ENCODE peak calls at places on chromosomes 12 and 14, in four cellular contexts. P, W, F and X are unnamed samples.

GRCh38 chr12:50353404-50353803 is 43.0 kb downstream of the FAM186A start:
- DNase-seq in P (no peak), W (no peak), F (no peak), X (no peak)

GRCh38 chr14:63308723-63309317 is 9.9 kb downstream of the GPHB5 start:
- DNase-seq in P (no peak), W (peak; percentile 8), F (no peak), X (no peak)

GRCh38 chr12:70351076-70351475 is 15.0 kb upstream of the KCNMB4 start:
- DNase-seq in P (no peak), W (no peak), F (no peak), X (no peak)

GRCh38 chr14:57889245-57889644 is 23.4 kb upstream of the SLC35F4 start:
- DNase-seq in P (peak; percentile 67), W (no peak), F (no peak), X (peak; percentile 64)

GRCh38 chr14:103122578-103123127 is 608 bp upstream of the TNFAIP2 start:
- DNase-seq in P (peak; percentile 62), W (no peak), F (no peak), X (peak; percentile 48)

GRCh38 chr12:48350249-48351021 is at the start of gene ZNF641:
- DNase-seq in P (peak; percentile 88), W (peak; percentile 89), F (peak; percentile 58), X (peak; percentile 88)

GRCh38 chr12:11916113-11916512 is 154.6 kb upstream of the BCL2L14 start:
- DNase-seq in P (no peak), W (no peak), F (no peak), X (no peak)

GRCh38 chr12:82645414-82645813 is 41.3 kb upstream of the TMTC2 start:
- DNase-seq in P (no peak), W (no peak), F (no peak), X (no peak)

GRCh38 chr14:39417014-39417413 is 15.2 kb downstream of the FBXO33 start:
- DNase-seq in P (no peak), W (no peak), F (no peak), X (no peak)

GRCh38 chr14:74843653-74844052 is 32.3 kb downstream of the PROX2 start:
- DNase-seq in P (no peak), W (no peak), F (no peak), X (no peak)

GRCh38 chr12:62166525-62166924 is 93.7 kb upstream of the USP15 start:
- DNase-seq in P (no peak), W (no peak), F (no peak), X (no peak)

GRCh38 chr12:100717733-100718067 is 76.9 kb upstream of the ANO4 start:
- DNase-seq in P (no peak), W (no peak), F (no peak), X (no peak)

GRCh38 chr14:90464481-90464880 is 67.7 kb downstream of the CALM1 start:
- DNase-seq in P (no peak), W (no peak), F (no peak), X (no peak)

GRCh38 chr14:22977684-22978486 is 4.5 kb downstream of the AJUBA start:
- DNase-seq in P (no peak), W (peak; percentile 52), F (no peak), X (peak; percentile 46)

GRCh38 chr12:17802657-17803641 is 287.0 kb downstream of the RERGL start:
- DNase-seq in P (no peak), W (no peak), F (no peak), X (no peak)

GRCh38 chr12:4744709-4745108 is 24.5 kb downstream of the GALNT8 start:
- DNase-seq in P (no peak), W (no peak), F (no peak), X (no peak)

GRCh38 chr14:87745507-87746118 is 247.4 kb downstream of the GALC start:
- DNase-seq in P (no peak), W (no peak), F (no peak), X (no peak)

GRCh38 chr12:66403746-66404145 is 101.5 kb downstream of the HELB start:
- DNase-seq in P (no peak), W (no peak), F (no peak), X (no peak)

GRCh38 chr12:53197011-53197640 is 9.9 kb downstream of the ITGB7 start:
- DNase-seq in P (no peak), W (no peak), F (no peak), X (no peak)

GRCh38 chr12:124518051-124518932 is 49.1 kb downstream of the NCOR2 start:
- DNase-seq in P (peak; percentile 99), W (peak; percentile 97), F (peak; percentile 100), X (peak; percentile 99)

GRCh38 chr12:100959481-100959880 is 164.9 kb downstream of the ANO4 start:
- DNase-seq in P (no peak), W (no peak), F (no peak), X (no peak)

GRCh38 chr14:65382586-65382985 is 29.9 kb upstream of the FUT8 start:
- DNase-seq in P (no peak), W (no peak), F (no peak), X (no peak)

GRCh38 chr12:128091101-128091795 is 175.7 kb upstream of the TMEM132C start:
- DNase-seq in P (no peak), W (no peak), F (no peak), X (no peak)

GRCh38 chr14:105840266-105841021 is 314.1 kb downstream of the TMEM121 start:
- DNase-seq in P (no peak), W (no peak), F (no peak), X (no peak)
- H3K4me1 ChIP-seq in P (no peaks in the 10 kb centered on the region), W (no peaks in the 10 kb centered on the region), F (no peaks in the 10 kb centered on the region), X (no peaks in the 10 kb centered on the region)

GRCh38 chr14:70916776-70917175 is 9.5 kb downstream of the PCNX1 start:
- DNase-seq in P (no peak), W (no peak), F (no peak), X (no peak)
- H3K4me1 ChIP-seq in P (peaks cover 1% of the 10 kb centered on the region), W (peaks cover 23% of the 10 kb centered on the region), F (no peaks in the 10 kb centered on the region), X (peaks cover 68% of the 10 kb centered on the region)

GRCh38 chr12:93824514-93825500 is 147.6 kb downstream of the CRADD start:
- DNase-seq in P (no peak), W (no peak), F (no peak), X (no peak)

GRCh38 chr12:93825501-93825888 is 148.3 kb downstream of the CRADD start:
- DNase-seq in P (no peak), W (no peak), F (no peak), X (no peak)

GRCh38 chr12:93827669-93828068 is 150.5 kb downstream of the CRADD start:
- DNase-seq in P (no peak), W (no peak), F (no peak), X (no peak)

GRCh38 chr12:93827179-93827578 is 150.0 kb downstream of the CRADD start:
- DNase-seq in P (no peak), W (no peak), F (no peak), X (no peak)

GRCh38 chr12:93825926-93826599 is 148.9 kb downstream of the CRADD start:
- DNase-seq in P (no peak), W (no peak), F (no peak), X (no peak)
- H3K4me1 ChIP-seq in P (peaks cover 8% of the 10 kb centered on the region), W (peaks cover 9% of the 10 kb centered on the region), F (no peaks in the 10 kb centered on the region), X (peaks cover 88% of the 10 kb centered on the region)

GRCh38 chr12:92431146-92431545 is 271.6 kb upstream of the PLEKHG7 start:
- DNase-seq in P (no peak), W (peak; percentile 32), F (no peak), X (no peak)
- H3K4me1 ChIP-seq in P (peaks cover 2% of the 10 kb centered on the region), W (no peaks in the 10 kb centered on the region), F (no peaks in the 10 kb centered on the region), X (no peaks in the 10 kb centered on the region)

DNA sequence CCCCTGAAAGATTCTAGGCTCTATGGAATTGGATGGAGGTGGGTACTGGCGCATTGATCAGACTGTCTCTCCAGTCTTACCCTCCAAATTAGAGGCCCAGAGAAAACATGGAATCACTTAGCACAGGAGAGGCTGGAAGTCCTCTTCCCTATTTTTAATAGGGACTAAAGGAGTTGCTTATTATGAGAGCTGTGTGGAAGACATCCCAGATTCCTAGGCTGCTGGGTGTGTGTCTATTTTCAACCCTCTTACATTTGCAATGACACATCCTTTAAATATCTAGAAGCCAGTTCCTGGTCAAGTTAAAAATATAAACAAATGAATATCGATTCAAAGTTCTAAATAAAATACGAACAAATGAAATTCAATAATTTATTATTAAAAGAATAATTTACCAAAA is 58.3 kb upstream of the ARID2 start:
- DNase-seq in P (no peak), W (no peak), F (no peak), X (no peak)
- H3K4me1 ChIP-seq in P (peaks cover 1% of the 10 kb centered on the region), W (peaks cover 3% of the 10 kb centered on the region), F (no peaks in the 10 kb centered on the region), X (peaks cover 47% of the 10 kb centered on the region)

GRCh38 chr12:93778306-93778705 is 101.1 kb downstream of the CRADD start:
- DNase-seq in P (peak; percentile 63), W (no peak), F (no peak), X (peak; percentile 60)
- H3K4me1 ChIP-seq in P (peaks cover 5% of the 10 kb centered on the region), W (peaks cover 14% of the 10 kb centered on the region), F (no peaks in the 10 kb centered on the region), X (peaks cover 72% of the 10 kb centered on the region)

DNA sequence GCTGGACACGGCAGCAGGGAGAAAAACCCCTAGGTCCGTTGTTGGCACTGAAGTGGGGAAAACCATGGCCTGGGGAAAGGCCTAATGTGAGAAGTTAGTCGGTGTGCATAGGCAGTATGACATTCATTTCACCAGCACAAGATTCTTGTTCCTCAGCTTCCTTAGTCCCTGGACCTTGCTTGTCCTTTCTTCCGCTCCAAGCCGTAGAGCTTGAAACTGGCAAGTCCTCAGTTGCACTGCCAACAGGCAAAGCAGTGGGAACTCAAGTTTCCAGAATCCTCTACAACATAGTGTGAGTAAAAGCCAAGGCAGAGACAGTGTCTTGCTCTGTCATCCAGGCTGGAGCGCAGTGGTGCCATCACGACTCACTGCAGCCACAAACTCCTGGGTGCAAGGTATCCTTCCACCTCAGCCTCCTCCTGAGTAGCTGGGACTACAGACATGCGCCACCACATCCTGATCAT is 138.5 kb upstream of the AMIGO2 start:
- DNase-seq in P (no peak), W (no peak), F (no peak), X (no peak)
- H3K4me1 ChIP-seq in P (peaks cover 3% of the 10 kb centered on the region), W (peaks cover 9% of the 10 kb centered on the region), F (no peaks in the 10 kb centered on the region), X (peaks cover 7% of the 10 kb centered on the region)

DNA sequence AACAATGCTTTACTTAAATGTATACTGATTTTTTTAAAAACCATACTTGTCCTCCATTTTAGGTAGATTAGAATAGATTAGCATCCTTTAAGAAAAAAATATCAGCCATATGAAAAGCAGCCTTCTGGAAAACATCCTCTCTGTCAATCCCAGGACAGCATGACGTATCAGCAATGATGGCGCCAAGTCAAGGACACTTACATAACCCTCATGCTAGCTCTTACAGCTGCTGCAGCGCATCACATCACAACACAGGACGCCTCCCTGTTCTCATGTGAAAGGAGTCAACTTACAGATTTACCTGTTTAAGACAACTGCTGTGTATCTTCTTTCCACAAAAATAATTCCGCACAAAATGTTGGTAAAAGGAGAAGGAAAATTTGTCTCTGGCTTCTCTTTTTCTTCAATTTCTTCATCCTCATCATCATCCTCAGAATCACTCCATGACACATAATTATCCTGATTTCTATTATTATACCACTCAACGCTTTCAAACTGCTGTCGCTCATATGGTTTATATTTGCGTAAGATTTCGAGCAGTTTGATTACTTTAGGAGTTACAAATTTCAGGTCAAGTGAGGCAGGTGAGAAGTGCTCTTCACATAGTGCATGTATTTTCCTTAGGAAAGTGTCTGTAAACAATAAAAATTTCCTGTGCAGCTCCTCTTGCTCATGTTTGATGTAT is 33.3 kb downstream of the DICER1 start:
- DNase-seq in P (peak; percentile 31), W (no peak), F (peak; percentile 45), X (peak; percentile 62)
- H3K4me1 ChIP-seq in P (peaks cover 1% of the 10 kb centered on the region), W (no peaks in the 10 kb centered on the region), F (no peaks in the 10 kb centered on the region), X (peaks cover 30% of the 10 kb centered on the region)

DNA sequence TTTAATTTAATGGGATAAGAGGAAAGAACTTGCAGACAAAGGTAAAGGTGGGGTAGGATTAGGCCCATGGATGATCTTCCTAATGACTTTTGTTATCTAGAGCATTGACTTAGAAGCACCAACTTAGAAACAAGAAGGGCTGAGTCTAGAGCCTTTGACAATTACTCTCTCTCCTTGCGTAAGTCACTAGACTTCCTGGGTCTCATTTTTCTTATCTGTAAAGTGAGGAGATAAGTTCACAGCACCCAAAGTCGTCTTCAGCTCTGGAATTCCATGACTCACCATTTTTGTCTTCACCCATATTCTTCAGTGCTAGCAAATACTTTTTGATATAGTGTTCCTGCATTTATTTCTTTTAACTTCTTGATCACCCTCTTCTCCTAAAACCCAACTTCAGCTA is 75.7 kb downstream of the SSPN start:
- DNase-seq in P (no peak), W (no peak), F (no peak), X (no peak)
- H3K4me1 ChIP-seq in P (peaks cover 12% of the 10 kb centered on the region), W (peaks cover 11% of the 10 kb centered on the region), F (no peaks in the 10 kb centered on the region), X (peaks cover 61% of the 10 kb centered on the region)